ENCODE peak calls at places on chromosomes 5 and 9, in ten cellular contexts. One of them, this sample, is unnamed. For H3K27me3, the result is how much of the 10 kb centered on the place peaks cover.

GRCh38 chr5:122780296-122780695 is 5.4 kb downstream of the SNX2 start:
- DNase-seq in upper lobe of right lung: no peak
- DNase-seq in CD8-positive, alpha-beta T cell: no peak
- DNase-seq in mammary epithelial cell: no peak
- DNase-seq in PC-3: no peak
- DNase-seq in testis: no peak
- DNase-seq in NT2/D1: no peak
- DNase-seq in bronchial epithelial cell: no peak
- DNase-seq in adrenal gland: no peak
- DNase-seq in K562: no peak
- DNase-seq in this sample: no peak

GRCh38 chr9:99851028-99851822 is 29.5 kb downstream of the NR4A3 start:
- DNase-seq in upper lobe of right lung: no peak
- DNase-seq in CD8-positive, alpha-beta T cell: peak
- DNase-seq in mammary epithelial cell: no peak
- DNase-seq in PC-3: no peak
- DNase-seq in testis: no peak
- DNase-seq in NT2/D1: no peak
- DNase-seq in bronchial epithelial cell: no peak
- DNase-seq in adrenal gland: no peak
- DNase-seq in K562: no peak
- DNase-seq in this sample: no peak

GRCh38 chr5:172599204-172599567 is 41.9 kb upstream of the NEURL1B start:
- DNase-seq in upper lobe of right lung: no peak
- DNase-seq in CD8-positive, alpha-beta T cell: no peak
- DNase-seq in mammary epithelial cell: peak
- DNase-seq in PC-3: no peak
- DNase-seq in testis: no peak
- DNase-seq in NT2/D1: no peak
- DNase-seq in bronchial epithelial cell: no peak
- DNase-seq in adrenal gland: no peak
- DNase-seq in K562: no peak
- DNase-seq in this sample: no peak

GRCh38 chr5:102974177-102974576 is 145.8 kb downstream of the GIN1 start:
- DNase-seq in upper lobe of right lung: no peak
- DNase-seq in CD8-positive, alpha-beta T cell: no peak
- DNase-seq in mammary epithelial cell: no peak
- DNase-seq in PC-3: peak
- DNase-seq in testis: no peak
- DNase-seq in NT2/D1: no peak
- DNase-seq in bronchial epithelial cell: no peak
- DNase-seq in adrenal gland: no peak
- DNase-seq in K562: no peak
- DNase-seq in this sample: no peak

GRCh38 chr9:99601506-99601905 is 220.2 kb upstream of the NR4A3 start:
- DNase-seq in upper lobe of right lung: no peak
- DNase-seq in CD8-positive, alpha-beta T cell: no peak
- DNase-seq in mammary epithelial cell: no peak
- DNase-seq in PC-3: no peak
- DNase-seq in testis: no peak
- DNase-seq in NT2/D1: no peak
- DNase-seq in bronchial epithelial cell: no peak
- DNase-seq in adrenal gland: peak
- DNase-seq in K562: no peak
- DNase-seq in this sample: no peak

GRCh38 chr9:136751814-136752213 is 3.5 kb upstream of the LCN6 start:
- DNase-seq in upper lobe of right lung: no peak
- DNase-seq in CD8-positive, alpha-beta T cell: no peak
- DNase-seq in mammary epithelial cell: no peak
- DNase-seq in PC-3: no peak
- DNase-seq in testis: no peak
- DNase-seq in NT2/D1: no peak
- DNase-seq in bronchial epithelial cell: no peak
- DNase-seq in adrenal gland: no peak
- DNase-seq in K562: no peak
- DNase-seq in this sample: no peak

GRCh38 chr9:85009251-85009650 is 339.7 kb downstream of the NTRK2 start:
- DNase-seq in upper lobe of right lung: no peak
- DNase-seq in CD8-positive, alpha-beta T cell: no peak
- DNase-seq in mammary epithelial cell: no peak
- DNase-seq in PC-3: no peak
- DNase-seq in testis: no peak
- DNase-seq in NT2/D1: no peak
- DNase-seq in bronchial epithelial cell: no peak
- DNase-seq in adrenal gland: no peak
- DNase-seq in K562: no peak
- DNase-seq in this sample: no peak

GRCh38 chr5:64682608-64683007 is 7.7 kb upstream of the SHISAL2B start:
- DNase-seq in upper lobe of right lung: no peak
- DNase-seq in CD8-positive, alpha-beta T cell: no peak
- DNase-seq in mammary epithelial cell: no peak
- DNase-seq in PC-3: no peak
- DNase-seq in testis: no peak
- DNase-seq in NT2/D1: no peak
- DNase-seq in bronchial epithelial cell: no peak
- DNase-seq in adrenal gland: no peak
- DNase-seq in K562: peak
- DNase-seq in this sample: no peak

GRCh38 chr5:142978252-142978651 is 208.1 kb downstream of the ARHGAP26 start:
- DNase-seq in upper lobe of right lung: no peak
- DNase-seq in CD8-positive, alpha-beta T cell: no peak
- DNase-seq in mammary epithelial cell: no peak
- DNase-seq in PC-3: no peak
- DNase-seq in testis: no peak
- DNase-seq in NT2/D1: no peak
- DNase-seq in bronchial epithelial cell: no peak
- DNase-seq in adrenal gland: no peak
- DNase-seq in K562: no peak
- DNase-seq in this sample: no peak

GRCh38 chr5:83125560-83125959 is 48.2 kb downstream of the XRCC4 start:
- DNase-seq in upper lobe of right lung: no peak
- DNase-seq in CD8-positive, alpha-beta T cell: no peak
- DNase-seq in mammary epithelial cell: no peak
- DNase-seq in PC-3: no peak
- DNase-seq in testis: no peak
- DNase-seq in NT2/D1: no peak
- DNase-seq in bronchial epithelial cell: no peak
- DNase-seq in adrenal gland: no peak
- DNase-seq in K562: no peak
- DNase-seq in this sample: no peak

GRCh38 chr9:128002959-128003358 is 22.2 kb upstream of the EEIG1 start:
- DNase-seq in upper lobe of right lung: no peak
- DNase-seq in CD8-positive, alpha-beta T cell: no peak
- DNase-seq in mammary epithelial cell: no peak
- DNase-seq in PC-3: no peak
- DNase-seq in testis: no peak
- DNase-seq in NT2/D1: no peak
- DNase-seq in bronchial epithelial cell: no peak
- DNase-seq in adrenal gland: no peak
- DNase-seq in K562: no peak
- DNase-seq in this sample: no peak
- H3K27me3 ChIP-seq in upper lobe of right lung: under half
- H3K27me3 ChIP-seq in CD8-positive, alpha-beta T cell: under half
- H3K27me3 ChIP-seq in mammary epithelial cell: under half
- H3K27me3 ChIP-seq in PC-3: under half
- H3K27me3 ChIP-seq in testis: under half
- H3K27me3 ChIP-seq in NT2/D1: under half
- H3K27me3 ChIP-seq in bronchial epithelial cell: under half
- H3K27me3 ChIP-seq in adrenal gland: under half
- H3K27me3 ChIP-seq in K562: under half
- H3K27me3 ChIP-seq in this sample: under half

GRCh38 chr5:180777475-180777874 is 25.1 kb downstream of the MGAT1 start:
- DNase-seq in upper lobe of right lung: no peak
- DNase-seq in CD8-positive, alpha-beta T cell: no peak
- DNase-seq in mammary epithelial cell: no peak
- DNase-seq in PC-3: no peak
- DNase-seq in testis: no peak
- DNase-seq in NT2/D1: no peak
- DNase-seq in bronchial epithelial cell: no peak
- DNase-seq in adrenal gland: no peak
- DNase-seq in K562: no peak
- DNase-seq in this sample: no peak

GRCh38 chr5:180776376-180776775 is 26.2 kb downstream of the MGAT1 start:
- DNase-seq in upper lobe of right lung: no peak
- DNase-seq in CD8-positive, alpha-beta T cell: no peak
- DNase-seq in mammary epithelial cell: no peak
- DNase-seq in PC-3: no peak
- DNase-seq in testis: no peak
- DNase-seq in NT2/D1: no peak
- DNase-seq in bronchial epithelial cell: no peak
- DNase-seq in adrenal gland: no peak
- DNase-seq in K562: no peak
- DNase-seq in this sample: no peak

GRCh38 chr5:180782748-180783147 is 19.9 kb downstream of the MGAT1 start:
- DNase-seq in upper lobe of right lung: no peak
- DNase-seq in CD8-positive, alpha-beta T cell: no peak
- DNase-seq in mammary epithelial cell: no peak
- DNase-seq in PC-3: no peak
- DNase-seq in testis: no peak
- DNase-seq in NT2/D1: no peak
- DNase-seq in bronchial epithelial cell: no peak
- DNase-seq in adrenal gland: no peak
- DNase-seq in K562: no peak
- DNase-seq in this sample: no peak

GRCh38 chr5:180783340-180784052 is 19.1 kb downstream of the MGAT1 start:
- DNase-seq in upper lobe of right lung: peak
- DNase-seq in CD8-positive, alpha-beta T cell: peak
- DNase-seq in mammary epithelial cell: no peak
- DNase-seq in PC-3: no peak
- DNase-seq in testis: no peak
- DNase-seq in NT2/D1: no peak
- DNase-seq in bronchial epithelial cell: no peak
- DNase-seq in adrenal gland: no peak
- DNase-seq in K562: no peak
- DNase-seq in this sample: no peak

GRCh38 chr5:180779985-180780610 is 22.5 kb downstream of the MGAT1 start:
- DNase-seq in upper lobe of right lung: peak
- DNase-seq in CD8-positive, alpha-beta T cell: no peak
- DNase-seq in mammary epithelial cell: no peak
- DNase-seq in PC-3: no peak
- DNase-seq in testis: no peak
- DNase-seq in NT2/D1: no peak
- DNase-seq in bronchial epithelial cell: no peak
- DNase-seq in adrenal gland: no peak
- DNase-seq in K562: no peak
- DNase-seq in this sample: no peak
- H3K27me3 ChIP-seq in upper lobe of right lung: under half
- H3K27me3 ChIP-seq in CD8-positive, alpha-beta T cell: under half
- H3K27me3 ChIP-seq in mammary epithelial cell: under half
- H3K27me3 ChIP-seq in PC-3: under half
- H3K27me3 ChIP-seq in testis: under half
- H3K27me3 ChIP-seq in NT2/D1: under half
- H3K27me3 ChIP-seq in bronchial epithelial cell: under half
- H3K27me3 ChIP-seq in adrenal gland: under half
- H3K27me3 ChIP-seq in K562: under half
- H3K27me3 ChIP-seq in this sample: under half

GRCh38 chr9:108924436-108924835 is 9.5 kb downstream of the ELP1 start:
- DNase-seq in upper lobe of right lung: no peak
- DNase-seq in CD8-positive, alpha-beta T cell: no peak
- DNase-seq in mammary epithelial cell: no peak
- DNase-seq in PC-3: no peak
- DNase-seq in testis: no peak
- DNase-seq in NT2/D1: no peak
- DNase-seq in bronchial epithelial cell: no peak
- DNase-seq in adrenal gland: no peak
- DNase-seq in K562: no peak
- DNase-seq in this sample: no peak
- H3K27me3 ChIP-seq in upper lobe of right lung: under half
- H3K27me3 ChIP-seq in CD8-positive, alpha-beta T cell: under half
- H3K27me3 ChIP-seq in mammary epithelial cell: under half
- H3K27me3 ChIP-seq in PC-3: under half
- H3K27me3 ChIP-seq in testis: under half
- H3K27me3 ChIP-seq in NT2/D1: under half
- H3K27me3 ChIP-seq in bronchial epithelial cell: under half
- H3K27me3 ChIP-seq in adrenal gland: under half
- H3K27me3 ChIP-seq in K562: under half
- H3K27me3 ChIP-seq in this sample: under half

GRCh38 chr9:34961574-34962480 is 3.7 kb downstream of the PHF24 start:
- DNase-seq in upper lobe of right lung: no peak
- DNase-seq in CD8-positive, alpha-beta T cell: no peak
- DNase-seq in mammary epithelial cell: peak
- DNase-seq in PC-3: peak
- DNase-seq in testis: no peak
- DNase-seq in NT2/D1: no peak
- DNase-seq in bronchial epithelial cell: peak
- DNase-seq in adrenal gland: no peak
- DNase-seq in K562: no peak
- DNase-seq in this sample: no peak
- H3K27me3 ChIP-seq in upper lobe of right lung: under half
- H3K27me3 ChIP-seq in CD8-positive, alpha-beta T cell: under half
- H3K27me3 ChIP-seq in mammary epithelial cell: under half
- H3K27me3 ChIP-seq in PC-3: half or more
- H3K27me3 ChIP-seq in testis: under half
- H3K27me3 ChIP-seq in NT2/D1: under half
- H3K27me3 ChIP-seq in bronchial epithelial cell: under half
- H3K27me3 ChIP-seq in adrenal gland: under half
- H3K27me3 ChIP-seq in K562: under half
- H3K27me3 ChIP-seq in this sample: under half